ENCODE peak calls at places on chromosomes 7 and 10, in six cellular contexts. C is GM23248, H is PC-3, X is MM.1S, U is HCT116, K is SK-N-SH. O is an unnamed sample.

GRCh38 chr7:112481833-112482669 is 1.3 kb downstream of the LSMEM1 start:
- DNase-seq in X (no peak), H (peak; percentile 85), K (no peak), U (peak; percentile 50), C (peak; percentile 96), O (no peak)

GRCh38 chr10:31620236-31621151 is 301.5 kb downstream of the ZEB1 start:
- DNase-seq in X (no peak), H (no peak), C (peak; percentile 72), K (no peak), U (no peak), O (peak; percentile 52)

GRCh38 chr7:81299272-81299671 is 380.4 kb upstream of the SEMA3C start:
- DNase-seq in H (peak; percentile 89), K (no peak), U (peak; percentile 29), C (peak; percentile 97), X (no peak), O (no peak)

GRCh38 chr7:121525155-121525819 is 129.2 kb upstream of the FAM3C start:
- DNase-seq in X (no peak), H (no peak), C (no peak), K (no peak), U (no peak), O (no peak)

GRCh38 chr7:123789817-123790216 is 41.0 kb upstream of the WASL start:
- DNase-seq in X (no peak), C (no peak), K (no peak), U (no peak), H (no peak), O (no peak)

GRCh38 chr7:112192236-112193154 is 13.7 kb downstream of the DOCK4 start:
- DNase-seq in C (peak; percentile 86), H (peak; percentile 90), U (no peak), K (no peak), X (no peak), O (no peak)

GRCh38 chr10:47143072-47143471 is 156.9 kb upstream of the GDF10 start:
- DNase-seq in X (no peak), U (no peak), H (no peak), K (no peak), C (no peak), O (no peak)

GRCh38 chr7:79298145-79298760 is 155.2 kb downstream of the MAGI2 start:
- DNase-seq in H (peak; percentile 77), K (peak; percentile 55), X (peak; percentile 57), U (peak; percentile 28), C (peak; percentile 75), O (peak; percentile 73)

GRCh38 chr10:31064334-31064733 is 32.7 kb upstream of the ZNF438 start:
- DNase-seq in C (peak; percentile 90), X (no peak), U (no peak), H (no peak), K (no peak), O (no peak)

GRCh38 chr10:128053356-128053755 is 72.9 kb downstream of the MKI67 start:
- DNase-seq in X (no peak), U (no peak), H (no peak), K (no peak), C (no peak), O (no peak)

GRCh38 chr7:142385528-142386340 is 127.9 kb upstream of the PRSS58 start:
- DNase-seq in U (peak; percentile 72), H (peak; percentile 84), X (peak; percentile 83), C (peak; percentile 81), K (peak; percentile 62), O (peak; percentile 77)

GRCh38 chr7:10888861-10889260 is 84.8 kb upstream of the PHF14 start:
- DNase-seq in C (no peak), K (no peak), H (no peak), U (no peak), X (no peak), O (no peak)

GRCh38 chr7:129989466-129989865 is 36.7 kb upstream of the UBE2H start:
- DNase-seq in H (no peak), K (peak; percentile 38), X (peak; percentile 82), C (no peak), U (peak; percentile 46), O (no peak)

GRCh38 chr7:150805864-150806263 is 5.3 kb downstream of the TMEM176A start:
- DNase-seq in X (no peak), U (no peak), K (no peak), H (no peak), C (no peak), O (no peak)

GRCh38 chr7:150801242-150801945 is 825 bp downstream of the TMEM176A start:
- DNase-seq in C (no peak), X (no peak), K (no peak), U (no peak), H (no peak), O (no peak)

GRCh38 chr7:150801946-150802771 is 1.6 kb downstream of the TMEM176A start:
- DNase-seq in C (no peak), K (no peak), U (no peak), H (no peak), X (no peak), O (no peak)

GRCh38 chr7:150804802-150805201 is 4.2 kb downstream of the TMEM176A start:
- DNase-seq in U (no peak), C (no peak), H (no peak), K (no peak), X (no peak), O (no peak)

DNA sequence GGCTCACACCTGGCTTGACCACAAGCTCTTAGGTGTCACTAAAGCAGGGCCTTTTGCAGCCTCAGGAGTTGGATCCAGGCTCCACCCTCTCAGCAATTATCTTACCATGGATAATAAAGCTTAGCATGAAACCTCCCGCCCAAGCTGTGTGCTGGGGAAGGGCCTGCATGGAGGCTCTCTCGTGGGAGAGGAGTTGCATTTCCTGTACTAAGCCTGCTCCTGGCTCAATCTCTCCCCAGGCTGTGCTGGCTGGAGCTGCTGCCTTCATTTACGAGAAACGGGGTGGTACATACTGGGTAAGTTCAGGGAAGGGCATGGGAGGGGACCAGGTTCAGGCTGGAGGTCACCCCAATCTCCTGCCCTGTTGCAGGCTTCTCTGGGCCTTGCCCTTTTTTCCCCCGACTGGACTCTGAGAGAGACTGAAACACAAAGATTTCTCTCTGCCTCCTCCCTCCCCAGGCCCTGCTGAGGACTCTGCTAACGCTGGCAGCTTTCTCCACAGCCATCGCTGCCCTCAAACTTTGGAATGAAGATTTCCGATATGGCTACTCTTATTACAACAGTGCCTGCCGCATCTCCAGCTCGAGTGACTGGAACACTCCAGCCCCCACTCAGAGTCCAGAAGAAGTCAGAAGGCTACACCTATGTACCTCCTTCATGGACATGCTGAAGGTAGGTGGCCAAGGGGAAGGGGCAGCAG is 2.7 kb downstream of the TMEM176A start:
- DNase-seq in C (no peak), K (no peak), H (no peak), U (no peak), X (no peak), O (no peak)
- H3K27ac ChIP-seq in C (no peak overlapping the region), K (no peak overlapping the region), H (no peak overlapping the region), U (no peak overlapping the region), X (no peak overlapping the region), O (no peak overlapping the region)

DNA sequence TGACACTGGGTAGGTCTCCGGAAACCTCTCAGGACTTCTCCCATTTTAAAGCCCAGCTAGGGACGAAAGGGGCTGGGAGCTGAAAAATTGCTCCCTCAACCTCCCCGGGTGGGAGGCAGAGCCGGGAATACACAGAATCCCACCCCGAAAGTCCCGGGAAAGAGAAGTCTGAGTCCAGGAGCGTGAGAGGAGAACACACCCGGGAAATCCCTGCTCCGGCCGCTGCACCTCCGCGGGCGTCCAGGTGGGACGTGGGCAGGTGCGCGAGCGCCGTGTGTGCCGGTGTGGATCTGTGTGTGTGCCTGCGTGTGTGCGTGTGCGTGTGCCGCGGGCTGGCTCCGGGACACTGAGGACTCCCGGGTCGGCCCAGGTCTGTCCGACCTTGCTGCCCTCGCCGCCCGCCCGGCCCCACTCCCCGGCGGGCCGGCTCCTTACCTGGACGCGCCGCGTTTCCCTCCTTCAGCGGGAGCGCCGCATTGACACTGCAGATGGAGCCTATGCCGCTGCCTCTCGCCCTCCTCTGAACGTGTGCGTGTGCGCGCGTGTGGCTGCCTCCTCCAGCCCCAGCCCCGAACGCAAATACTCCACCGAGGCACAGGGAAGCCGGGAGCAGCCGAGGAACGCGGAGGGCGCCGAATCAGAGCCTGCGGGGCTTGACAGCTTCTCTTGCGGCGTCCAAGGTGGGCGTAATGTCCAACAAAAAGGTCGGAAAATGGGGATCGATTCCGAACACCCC is at the start of gene PLXNA4:
- DNase-seq in U (no peak), C (peak; percentile 29), K (peak; percentile 73), H (peak; percentile 28), X (no peak), O (no peak)
- H3K9ac ChIP-seq in U (no peak within 1 kb of the TSS), C (no peak within 1 kb of the TSS), K (no peak within 1 kb of the TSS), H (no peak within 1 kb of the TSS), X (no peak within 1 kb of the TSS), O (no peak within 1 kb of the TSS)

GRCh38 chr7:131899271-131900030 is 343.0 kb upstream of the PODXL start:
- DNase-seq in U (no peak), C (peak; percentile 29), X (no peak), K (no peak), H (no peak), O (no peak)

GRCh38 chr7:131898418-131898817 is 342.0 kb upstream of the PODXL start:
- DNase-seq in K (no peak), U (no peak), C (peak; percentile 66), X (no peak), H (peak; percentile 15), O (no peak)

GRCh38 chr7:131895541-131896173 is 339.2 kb upstream of the PODXL start:
- DNase-seq in K (no peak), U (peak; percentile 78), H (peak; percentile 95), X (no peak), C (peak; percentile 98), O (no peak)

GRCh38 chr7:131896189-131896855 is 339.9 kb upstream of the PODXL start:
- DNase-seq in H (no peak), C (no peak), X (no peak), U (no peak), K (no peak), O (no peak)

DNA sequence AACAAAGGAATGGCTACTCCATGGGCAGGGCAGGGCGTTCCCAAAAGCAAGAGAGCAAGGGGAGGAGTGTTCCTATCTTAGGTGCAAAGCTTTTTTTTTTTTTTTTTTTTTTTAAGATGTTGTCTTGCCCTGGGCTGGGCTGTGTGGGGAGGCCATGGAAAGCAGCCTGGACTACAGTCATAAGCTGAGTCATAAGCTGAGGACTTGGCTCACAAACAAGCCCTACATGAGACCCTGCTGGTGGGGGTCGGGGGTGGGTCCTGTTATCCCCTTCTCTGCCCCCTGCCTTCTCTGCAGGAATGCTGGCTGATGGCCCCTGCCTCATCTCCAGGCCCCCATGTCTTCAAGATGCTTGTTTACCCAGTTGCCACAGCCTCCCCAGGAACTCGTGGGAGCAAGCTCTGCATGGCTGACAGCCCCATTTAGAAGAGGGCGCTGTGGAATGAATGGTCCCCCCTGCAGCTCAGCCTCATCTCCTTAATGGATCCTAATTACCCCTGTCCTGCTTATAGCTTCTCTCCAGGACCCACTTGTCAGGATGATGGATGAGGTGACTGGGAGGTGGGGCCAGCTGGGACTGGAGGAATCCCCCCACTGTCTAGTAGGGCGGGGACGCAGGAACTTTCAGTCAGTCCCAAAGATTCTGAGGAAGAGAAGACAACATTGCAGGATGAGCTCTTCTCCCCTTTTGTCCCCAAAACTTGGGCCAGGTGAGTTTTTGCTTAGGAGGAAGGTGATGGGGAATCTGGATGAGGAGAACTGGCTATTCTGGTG is 340.8 kb upstream of the PODXL start:
- DNase-seq in C (peak; percentile 87), H (peak; percentile 62), K (peak; percentile 16), U (peak; percentile 12), X (no peak), O (no peak)
- H3K9me2 ChIP-seq in C (no peaks in the 10 kb centered on the region), H (no peaks in the 10 kb centered on the region), K (no peaks in the 10 kb centered on the region), U (no peaks in the 10 kb centered on the region), X (no peaks in the 10 kb centered on the region), O (no peaks in the 10 kb centered on the region)

DNA sequence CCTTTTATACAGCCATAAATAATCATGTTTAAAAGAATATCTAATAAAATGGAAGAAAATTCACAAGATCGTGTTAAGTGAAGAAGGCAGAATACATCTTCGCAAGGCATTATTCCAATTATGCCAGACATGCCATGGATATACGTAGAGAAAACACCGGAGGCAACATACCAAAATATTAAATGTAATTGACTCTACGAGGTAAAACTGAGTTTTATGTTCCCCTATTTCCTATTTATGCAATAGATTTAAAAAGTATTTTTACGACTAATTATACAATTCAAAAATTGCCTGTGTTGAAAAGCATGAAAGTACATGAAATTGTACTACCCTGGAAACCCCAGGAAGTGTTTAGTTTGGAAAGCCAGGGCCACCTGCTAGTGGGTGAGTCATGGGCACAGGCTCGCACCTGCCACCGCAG is 935 bp upstream of the REPIN1 start:
- DNase-seq in C (no peak), K (no peak), H (no peak), U (no peak), X (no peak), O (no peak)
- H3K27ac ChIP-seq in C (peak overlapping the region; percentile 31), K (peak overlapping the region; percentile 96), H (peak overlapping the region; percentile 83), U (peak overlapping the region; percentile 98), X (peak overlapping the region; percentile 99), O (no peak overlapping the region)